ENCODE peak calls at places on chromosomes 13 and 19, in seven cellular contexts. One of them, this sample, is unnamed. For H3K9me3 and H3K4me1, the result is how much of the 10 kb centered on the place peaks cover.

GRCh38 chr13:40190656-40191100 is 475.8 kb downstream of the FOXO1 start:
- DNase-seq in CD4-positive, CD25-positive, alpha-beta regulatory T cell: peak
- DNase-seq in ovary: peak
- DNase-seq in endodermal cell: no peak
- DNase-seq in colonic mucosa: no peak
- DNase-seq in fibroblast of lung: peak
- DNase-seq in lower lobe of right lung: no peak
- DNase-seq in this sample: peak

GRCh38 chr19:18991468-18991867 is 41.8 kb downstream of the SUGP2 start:
- DNase-seq in CD4-positive, CD25-positive, alpha-beta regulatory T cell: no peak
- DNase-seq in ovary: no peak
- DNase-seq in endodermal cell: no peak
- DNase-seq in colonic mucosa: no peak
- DNase-seq in fibroblast of lung: no peak
- DNase-seq in lower lobe of right lung: no peak
- DNase-seq in this sample: no peak

GRCh38 chr13:24134772-24135171 is 25.7 kb upstream of the SPATA13 start:
- DNase-seq in CD4-positive, CD25-positive, alpha-beta regulatory T cell: no peak
- DNase-seq in ovary: no peak
- DNase-seq in endodermal cell: no peak
- DNase-seq in colonic mucosa: no peak
- DNase-seq in fibroblast of lung: peak
- DNase-seq in lower lobe of right lung: no peak
- DNase-seq in this sample: no peak

GRCh38 chr19:31270897-31271568 is 78.2 kb downstream of the TSHZ3 start:
- DNase-seq in CD4-positive, CD25-positive, alpha-beta regulatory T cell: no peak
- DNase-seq in ovary: no peak
- DNase-seq in endodermal cell: no peak
- DNase-seq in colonic mucosa: no peak
- DNase-seq in fibroblast of lung: peak
- DNase-seq in lower lobe of right lung: no peak
- DNase-seq in this sample: no peak

GRCh38 chr19:55913643-55914268 is 18.4 kb downstream of the NLRP13 start:
- DNase-seq in CD4-positive, CD25-positive, alpha-beta regulatory T cell: no peak
- DNase-seq in ovary: no peak
- DNase-seq in endodermal cell: peak
- DNase-seq in colonic mucosa: no peak
- DNase-seq in fibroblast of lung: no peak
- DNase-seq in lower lobe of right lung: no peak
- DNase-seq in this sample: peak

GRCh38 chr13:43767351-43767901 is 19.3 kb downstream of the ENOX1 start:
- DNase-seq in CD4-positive, CD25-positive, alpha-beta regulatory T cell: no peak
- DNase-seq in ovary: peak
- DNase-seq in endodermal cell: no peak
- DNase-seq in colonic mucosa: no peak
- DNase-seq in fibroblast of lung: no peak
- DNase-seq in lower lobe of right lung: no peak
- DNase-seq in this sample: no peak

GRCh38 chr13:80463673-80464352 is 122.9 kb upstream of the SPRY2 start:
- DNase-seq in CD4-positive, CD25-positive, alpha-beta regulatory T cell: no peak
- DNase-seq in ovary: no peak
- DNase-seq in endodermal cell: no peak
- DNase-seq in colonic mucosa: no peak
- DNase-seq in fibroblast of lung: peak
- DNase-seq in lower lobe of right lung: no peak
- DNase-seq in this sample: no peak

GRCh38 chr19:10007811-10008211 is 2.5 kb downstream of the COL5A3 start:
- DNase-seq in CD4-positive, CD25-positive, alpha-beta regulatory T cell: no peak
- DNase-seq in ovary: no peak
- DNase-seq in endodermal cell: no peak
- DNase-seq in colonic mucosa: no peak
- DNase-seq in fibroblast of lung: peak
- DNase-seq in lower lobe of right lung: no peak
- DNase-seq in this sample: no peak

GRCh38 chr19:16266586-16266942 is 58.1 kb upstream of the KLF2 start:
- DNase-seq in CD4-positive, CD25-positive, alpha-beta regulatory T cell: peak
- DNase-seq in ovary: no peak
- DNase-seq in endodermal cell: no peak
- DNase-seq in colonic mucosa: no peak
- DNase-seq in fibroblast of lung: no peak
- DNase-seq in lower lobe of right lung: no peak
- DNase-seq in this sample: no peak

GRCh38 chr19:28010656-28011055 is 1202.3 kb downstream of the UQCRFS1 start:
- DNase-seq in CD4-positive, CD25-positive, alpha-beta regulatory T cell: no peak
- DNase-seq in ovary: no peak
- DNase-seq in endodermal cell: no peak
- DNase-seq in colonic mucosa: no peak
- DNase-seq in fibroblast of lung: peak
- DNase-seq in lower lobe of right lung: no peak
- DNase-seq in this sample: no peak

GRCh38 chr19:18815673-18816072 is 16.1 kb upstream of the UPF1 start:
- DNase-seq in CD4-positive, CD25-positive, alpha-beta regulatory T cell: no peak
- DNase-seq in ovary: no peak
- DNase-seq in endodermal cell: no peak
- DNase-seq in colonic mucosa: no peak
- DNase-seq in fibroblast of lung: no peak
- DNase-seq in lower lobe of right lung: no peak
- DNase-seq in this sample: no peak

GRCh38 chr13:50400930-50401553 is 385.8 kb downstream of the KCNRG start:
- DNase-seq in CD4-positive, CD25-positive, alpha-beta regulatory T cell: no peak
- DNase-seq in ovary: no peak
- DNase-seq in endodermal cell: no peak
- DNase-seq in colonic mucosa: no peak
- DNase-seq in fibroblast of lung: peak
- DNase-seq in lower lobe of right lung: no peak
- DNase-seq in this sample: no peak

GRCh38 chr13:23289917-23290357 is 109.2 kb downstream of the SGCG start:
- DNase-seq in CD4-positive, CD25-positive, alpha-beta regulatory T cell: no peak
- DNase-seq in ovary: no peak
- DNase-seq in endodermal cell: no peak
- DNase-seq in colonic mucosa: no peak
- DNase-seq in fibroblast of lung: peak
- DNase-seq in lower lobe of right lung: no peak
- DNase-seq in this sample: peak

GRCh38 chr19:39413903-39414608 is 1.6 kb downstream of the PLEKHG2 start:
- DNase-seq in CD4-positive, CD25-positive, alpha-beta regulatory T cell: no peak
- DNase-seq in ovary: peak
- DNase-seq in endodermal cell: peak
- DNase-seq in colonic mucosa: peak
- DNase-seq in fibroblast of lung: no peak
- DNase-seq in lower lobe of right lung: no peak
- DNase-seq in this sample: peak

GRCh38 chr13:97978661-97979450 is 25.4 kb downstream of the IPO5 start:
- DNase-seq in CD4-positive, CD25-positive, alpha-beta regulatory T cell: no peak
- DNase-seq in ovary: no peak
- DNase-seq in endodermal cell: no peak
- DNase-seq in colonic mucosa: no peak
- DNase-seq in fibroblast of lung: peak
- DNase-seq in lower lobe of right lung: no peak
- DNase-seq in this sample: no peak

GRCh38 chr19:17473041-17473440 is 2.7 kb downstream of the SLC27A1 start:
- DNase-seq in CD4-positive, CD25-positive, alpha-beta regulatory T cell: no peak
- DNase-seq in ovary: no peak
- DNase-seq in endodermal cell: no peak
- DNase-seq in colonic mucosa: no peak
- DNase-seq in fibroblast of lung: peak
- DNase-seq in lower lobe of right lung: no peak
- DNase-seq in this sample: no peak

GRCh38 chr13:75785130-75785529 is 149.0 kb downstream of the LMO7 start:
- DNase-seq in CD4-positive, CD25-positive, alpha-beta regulatory T cell: no peak
- DNase-seq in ovary: no peak
- DNase-seq in endodermal cell: no peak
- DNase-seq in colonic mucosa: no peak
- DNase-seq in fibroblast of lung: peak
- DNase-seq in lower lobe of right lung: no peak
- DNase-seq in this sample: no peak

GRCh38 chr19:58544591-58545285 is 874 bp downstream of the TRIM28 start:
- DNase-seq in CD4-positive, CD25-positive, alpha-beta regulatory T cell: no peak
- DNase-seq in ovary: peak
- DNase-seq in endodermal cell: no peak
- DNase-seq in colonic mucosa: peak
- DNase-seq in fibroblast of lung: peak
- DNase-seq in lower lobe of right lung: peak
- DNase-seq in this sample: peak

GRCh38 chr13:62697702-62698101 is 1282.1 kb upstream of the PCDH20 start:
- DNase-seq in CD4-positive, CD25-positive, alpha-beta regulatory T cell: no peak
- DNase-seq in ovary: no peak
- DNase-seq in endodermal cell: no peak
- DNase-seq in colonic mucosa: no peak
- DNase-seq in fibroblast of lung: no peak
- DNase-seq in lower lobe of right lung: no peak
- DNase-seq in this sample: no peak

GRCh38 chr13:68190826-68191225 is 960.7 kb upstream of the PCDH9 start:
- DNase-seq in CD4-positive, CD25-positive, alpha-beta regulatory T cell: no peak
- DNase-seq in ovary: no peak
- DNase-seq in endodermal cell: no peak
- DNase-seq in colonic mucosa: no peak
- DNase-seq in fibroblast of lung: peak
- DNase-seq in lower lobe of right lung: no peak
- DNase-seq in this sample: no peak

GRCh38 chr19:27776020-27776419 is 1436.9 kb downstream of the UQCRFS1 start:
- DNase-seq in CD4-positive, CD25-positive, alpha-beta regulatory T cell: no peak
- DNase-seq in ovary: no peak
- DNase-seq in endodermal cell: peak
- DNase-seq in colonic mucosa: no peak
- DNase-seq in fibroblast of lung: peak
- DNase-seq in lower lobe of right lung: no peak
- DNase-seq in this sample: peak

GRCh38 chr13:39900106-39900750 is 244.8 kb downstream of the COG6 start:
- DNase-seq in CD4-positive, CD25-positive, alpha-beta regulatory T cell: no peak
- DNase-seq in ovary: no peak
- DNase-seq in endodermal cell: no peak
- DNase-seq in colonic mucosa: no peak
- DNase-seq in fibroblast of lung: peak
- DNase-seq in lower lobe of right lung: no peak
- DNase-seq in this sample: peak

GRCh38 chr19:35498220-35498619 is 8.0 kb upstream of the KRTDAP start:
- DNase-seq in CD4-positive, CD25-positive, alpha-beta regulatory T cell: no peak
- DNase-seq in ovary: no peak
- DNase-seq in endodermal cell: no peak
- DNase-seq in colonic mucosa: no peak
- DNase-seq in fibroblast of lung: no peak
- DNase-seq in lower lobe of right lung: no peak
- DNase-seq in this sample: peak

GRCh38 chr13:98239156-98240076 is 62.3 kb upstream of the RNF113B start:
- DNase-seq in CD4-positive, CD25-positive, alpha-beta regulatory T cell: no peak
- DNase-seq in ovary: no peak
- DNase-seq in endodermal cell: peak
- DNase-seq in colonic mucosa: no peak
- DNase-seq in fibroblast of lung: no peak
- DNase-seq in lower lobe of right lung: no peak
- DNase-seq in this sample: no peak

GRCh38 chr13:91017031-91017668 is 330.3 kb upstream of the MIR17HG start:
- DNase-seq in CD4-positive, CD25-positive, alpha-beta regulatory T cell: no peak
- DNase-seq in ovary: no peak
- DNase-seq in endodermal cell: peak
- DNase-seq in colonic mucosa: peak
- DNase-seq in fibroblast of lung: peak
- DNase-seq in lower lobe of right lung: peak
- DNase-seq in this sample: peak

GRCh38 chr13:112888238-112889111 is 80.5 kb upstream of the MCF2L start:
- DNase-seq in CD4-positive, CD25-positive, alpha-beta regulatory T cell: no peak
- DNase-seq in ovary: no peak
- DNase-seq in endodermal cell: peak
- DNase-seq in colonic mucosa: no peak
- DNase-seq in fibroblast of lung: no peak
- DNase-seq in lower lobe of right lung: peak
- DNase-seq in this sample: no peak

GRCh38 chr19:50580970-50581636 is 12.9 kb upstream of the LRRC4B start:
- DNase-seq in CD4-positive, CD25-positive, alpha-beta regulatory T cell: no peak
- DNase-seq in ovary: no peak
- DNase-seq in endodermal cell: no peak
- DNase-seq in colonic mucosa: no peak
- DNase-seq in fibroblast of lung: no peak
- DNase-seq in lower lobe of right lung: no peak
- DNase-seq in this sample: no peak

GRCh38 chr19:11373885-11374448 is 499 bp upstream of the SWSAP1 start:
- DNase-seq in CD4-positive, CD25-positive, alpha-beta regulatory T cell: no peak
- DNase-seq in ovary: no peak
- DNase-seq in endodermal cell: no peak
- DNase-seq in colonic mucosa: no peak
- DNase-seq in fibroblast of lung: no peak
- DNase-seq in lower lobe of right lung: no peak
- DNase-seq in this sample: peak

GRCh38 chr19:1018393-1018792 is 2.5 kb downstream of the TMEM259 start:
- DNase-seq in CD4-positive, CD25-positive, alpha-beta regulatory T cell: no peak
- DNase-seq in ovary: no peak
- DNase-seq in endodermal cell: no peak
- DNase-seq in colonic mucosa: no peak
- DNase-seq in fibroblast of lung: no peak
- DNase-seq in lower lobe of right lung: no peak
- DNase-seq in this sample: no peak
- H3K27ac ChIP-seq in CD4-positive, CD25-positive, alpha-beta regulatory T cell: no peak
- H3K27ac ChIP-seq in ovary: no peak
- H3K27ac ChIP-seq in endodermal cell: no peak
- H3K27ac ChIP-seq in colonic mucosa: peak
- H3K27ac ChIP-seq in fibroblast of lung: no peak
- H3K27ac ChIP-seq in lower lobe of right lung: no peak
- H3K27ac ChIP-seq in this sample: peak

GRCh38 chr19:7862413-7862951 is 11.7 kb downstream of the PRR36 start:
- DNase-seq in CD4-positive, CD25-positive, alpha-beta regulatory T cell: peak
- DNase-seq in ovary: peak
- DNase-seq in endodermal cell: peak
- DNase-seq in colonic mucosa: peak
- DNase-seq in fibroblast of lung: peak
- DNase-seq in lower lobe of right lung: peak
- DNase-seq in this sample: peak
- H3K9me3 ChIP-seq in CD4-positive, CD25-positive, alpha-beta regulatory T cell: under half
- H3K9me3 ChIP-seq in ovary: under half
- H3K9me3 ChIP-seq in endodermal cell: under half
- H3K9me3 ChIP-seq in colonic mucosa: under half
- H3K9me3 ChIP-seq in fibroblast of lung: under half
- H3K9me3 ChIP-seq in lower lobe of right lung: under half
- H3K9me3 ChIP-seq in this sample: under half

DNA sequence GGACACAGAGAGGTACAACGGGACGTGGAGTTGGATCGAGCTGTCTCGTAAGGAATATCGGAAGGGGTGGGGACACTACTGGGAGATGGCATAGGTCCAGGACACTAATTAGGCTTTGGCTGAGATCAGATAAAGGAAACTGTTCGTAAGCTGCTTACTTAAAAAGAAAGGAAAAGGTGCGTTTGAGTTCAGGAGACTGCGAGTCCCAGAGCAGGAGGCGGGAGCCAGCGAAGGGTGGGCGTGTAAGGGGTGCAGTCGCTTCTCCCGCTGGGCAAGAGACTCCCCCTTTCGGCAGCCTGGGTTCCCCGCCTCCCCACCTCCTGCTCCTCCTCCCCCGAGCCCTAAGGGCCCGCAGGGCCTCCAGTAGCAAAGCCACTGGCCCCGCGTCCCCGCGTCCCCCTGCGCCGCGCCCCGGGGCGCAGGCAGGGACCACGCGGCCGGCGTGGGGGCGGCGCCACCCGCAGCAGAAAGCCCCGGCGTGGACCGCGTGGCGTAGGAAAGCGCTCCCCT is 571 bp downstream of the ABCC4 start:
- DNase-seq in CD4-positive, CD25-positive, alpha-beta regulatory T cell: peak
- DNase-seq in ovary: peak
- DNase-seq in endodermal cell: peak
- DNase-seq in colonic mucosa: peak
- DNase-seq in fibroblast of lung: peak
- DNase-seq in lower lobe of right lung: peak
- DNase-seq in this sample: peak
- H3K4me1 ChIP-seq in CD4-positive, CD25-positive, alpha-beta regulatory T cell: under half
- H3K4me1 ChIP-seq in ovary: under half
- H3K4me1 ChIP-seq in endodermal cell: under half
- H3K4me1 ChIP-seq in colonic mucosa: under half
- H3K4me1 ChIP-seq in fibroblast of lung: under half
- H3K4me1 ChIP-seq in lower lobe of right lung: under half
- H3K4me1 ChIP-seq in this sample: under half

GRCh38 chr13:19665427-19665859 is 32.0 kb downstream of the MPHOSPH8 start:
- DNase-seq in CD4-positive, CD25-positive, alpha-beta regulatory T cell: no peak
- DNase-seq in ovary: no peak
- DNase-seq in endodermal cell: peak
- DNase-seq in colonic mucosa: no peak
- DNase-seq in fibroblast of lung: no peak
- DNase-seq in lower lobe of right lung: no peak
- DNase-seq in this sample: no peak
- H3K27ac ChIP-seq in CD4-positive, CD25-positive, alpha-beta regulatory T cell: no peak
- H3K27ac ChIP-seq in ovary: no peak
- H3K27ac ChIP-seq in endodermal cell: no peak
- H3K27ac ChIP-seq in colonic mucosa: no peak
- H3K27ac ChIP-seq in fibroblast of lung: no peak
- H3K27ac ChIP-seq in lower lobe of right lung: no peak
- H3K27ac ChIP-seq in this sample: no peak

This sample was measured in Karpas-422.